ENCODE peak calls at places on chromosomes 3 and 15, in four cellular contexts. Q is RPMI7951, X is NCI-H1092 treated with DMSO at 0.1 percent for 48 hours, B is heart right ventricle. A is an unnamed sample.
A peak's percentile ranks its signal among the peaks of the same experiment; 100 is the strongest.

GRCh38 chr15:41944313-41944940 is 27.9 kb downstream of the EHD4 start:
- DNase-seq in Q (peak; percentile 98), X (no peak), B (no peak), A (no peak)

GRCh38 chr15:68209735-68210408 is 4.7 kb upstream of the CALML4 start:
- DNase-seq in Q (no peak), X (no peak), B (no peak), A (no peak)

GRCh38 chr15:33425149-33425548 is 114.4 kb downstream of the RYR3 start:
- DNase-seq in Q (peak; percentile 13), X (no peak), B (no peak), A (no peak)

GRCh38 chr3:10983219-10983916 is 9.2 kb upstream of the SLC6A1 start:
- DNase-seq in Q (peak; percentile 38), X (peak; percentile 21), B (no peak), A (peak; percentile 10)

GRCh38 chr3:71186816-71187215 is 396.7 kb downstream of the FOXP1 start:
- DNase-seq in Q (no peak), X (no peak), B (no peak), A (no peak)

GRCh38 chr3:102471001-102471400 is 36.2 kb downstream of the ZPLD1 start:
- DNase-seq in Q (peak; percentile 50), X (no peak), B (no peak), A (no peak)

GRCh38 chr15:34365836-34366235 is 1.2 kb downstream of the LPCAT4 start:
- DNase-seq in Q (no peak), X (no peak), B (no peak), A (no peak)

GRCh38 chr3:115325539-115325938 is 178.5 kb upstream of the ZBTB20 start:
- DNase-seq in Q (peak; percentile 56), X (no peak), B (no peak), A (no peak)

GRCh38 chr15:63504979-63505841 is 817 bp downstream of the USP3 start:
- DNase-seq in Q (peak; percentile 66), X (peak; percentile 52), B (peak; percentile 56), A (peak; percentile 62)

A was measured in NCI-H526 treated with DMSO at 0.1 percent for 48 hours.